ENCODE peak calls at places on chromosomes 16 and 17, in four cellular contexts. D is AG10803, T is bronchial epithelial cell, Q is progenitor cell of endocrine pancreas. I is an unnamed sample.

GRCh38 chr17:57597531-57598453 is 147.3 kb downstream of the CCDC182 start:
- DNase-seq in Q (peak; percentile 52), D (peak; percentile 74), T (peak; percentile 63), I (peak; percentile 52)

GRCh38 chr17:63439682-63440081 is 6.4 kb downstream of the CYB561 start:
- DNase-seq in D (peak; percentile 66), T (no peak), Q (no peak), I (no peak)

GRCh38 chr17:72116692-72117469 is 3.9 kb upstream of the SOX9 start:
- DNase-seq in T (no peak), Q (no peak), D (no peak), I (no peak)

GRCh38 chr16:53821957-53822625 is 118.1 kb downstream of the FTO start:
- DNase-seq in T (peak; percentile 79), Q (no peak), D (peak; percentile 90), I (peak; percentile 24)

GRCh38 chr16:3908951-3909437 is 28.5 kb upstream of the CREBBP start:
- DNase-seq in D (no peak), Q (no peak), T (no peak), I (no peak)

GRCh38 chr16:68636818-68637217 is 8.3 kb upstream of the CDH3 start:
- DNase-seq in T (peak; percentile 91), D (no peak), Q (no peak), I (no peak)

GRCh38 chr17:65261682-65262636 is 124.8 kb downstream of the RGS9 start:
- DNase-seq in Q (no peak), D (peak; percentile 46), T (peak; percentile 75), I (no peak)

GRCh38 chr16:19463468-19464315 is 46.0 kb downstream of the TMC5 start:
- DNase-seq in T (peak; percentile 32), D (no peak), Q (no peak), I (no peak)

GRCh38 chr17:6558932-6559752 is 2.8 kb upstream of the PITPNM3 start:
- DNase-seq in Q (no peak), D (no peak), T (no peak), I (no peak)

GRCh38 chr16:78259883-78260282 is 160.4 kb downstream of the WWOX start:
- DNase-seq in T (no peak), Q (no peak), D (no peak), I (no peak)
- TF ChIP-seq CTCF in T (no peak), Q (no peak), D (no peak), I (no peak)

GRCh38 chr16:1057252-1057932 is 15.2 kb upstream of the SSTR5 start:
- DNase-seq in T (no peak), D (no peak), Q (peak; percentile 72), I (peak; percentile 88)
- TF ChIP-seq CTCF in T (peak; percentile 65), D (peak; percentile 55), Q (peak; percentile 95), I (peak; percentile 98)

GRCh38 chr16:85562102-85562786 is 50.9 kb upstream of the GSE1 start:
- DNase-seq in T (no peak), D (no peak), Q (no peak), I (no peak)
- TF ChIP-seq CTCF in T (no peak), D (no peak), Q (no peak), I (no peak)

GRCh38 chr16:81450783-81451491 is 6.3 kb downstream of the CMIP start:
- DNase-seq in T (no peak), Q (no peak), D (no peak), I (no peak)
- TF ChIP-seq CTCF in T (no peak), Q (peak; percentile 21), D (no peak), I (no peak)

GRCh38 chr16:30977502-30977901 is 7.5 kb upstream of the HSD3B7 start:
- DNase-seq in T (no peak), D (no peak), Q (no peak), I (no peak)
- TF ChIP-seq CTCF in T (peak; percentile 26), D (peak; percentile 24), Q (peak; percentile 28), I (no peak)

DNA sequence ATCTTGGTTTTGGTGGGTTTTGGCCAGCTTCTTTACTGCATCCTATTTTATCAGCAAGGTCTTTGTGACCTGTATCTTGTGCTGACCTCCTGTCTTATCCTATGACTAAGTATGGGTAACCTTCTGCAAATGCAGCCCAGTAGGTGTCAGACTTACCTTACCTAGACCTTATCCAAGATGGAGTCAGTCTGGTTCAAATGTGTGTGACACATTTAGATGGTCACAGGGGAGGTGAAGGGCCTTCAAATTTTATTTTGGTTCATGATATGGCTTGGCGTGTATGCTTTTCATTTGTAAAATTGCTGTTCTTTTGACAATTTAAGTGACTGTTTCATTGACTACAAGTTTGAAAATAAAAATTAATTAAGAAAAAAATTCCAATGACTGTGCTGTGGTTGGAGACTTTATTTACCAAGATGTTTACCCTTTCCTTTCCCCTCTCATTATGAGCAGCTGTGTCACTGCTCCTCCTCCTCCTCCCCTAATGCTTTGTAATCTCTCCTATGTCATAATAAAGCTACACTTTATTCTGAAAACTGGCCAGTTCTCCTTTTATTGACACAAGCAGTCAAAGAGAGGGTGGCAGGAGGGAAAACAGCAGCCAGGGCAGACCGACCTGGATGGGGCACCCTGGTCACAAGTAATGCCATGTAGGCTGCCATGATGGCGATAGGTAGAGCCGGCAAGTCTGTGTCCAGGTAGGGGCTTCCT is 49.4 kb downstream of the TNFRSF13B start:
- DNase-seq in Q (no peak), T (peak; percentile 44), D (no peak), I (no peak)
- TF ChIP-seq CTCF in Q (no peak), T (peak; percentile 16), D (no peak), I (no peak)

GRCh38 chr17:82356028-82356427 is 3.0 kb upstream of the TEX19 start:
- DNase-seq in T (peak; percentile 65), D (no peak), Q (no peak), I (no peak)

GRCh38 chr17:82358467-82359350 is at the start of gene TEX19:
- DNase-seq in D (no peak), T (no peak), Q (no peak), I (no peak)

GRCh38 chr17:82354804-82355308 is 4.2 kb upstream of the TEX19 start:
- DNase-seq in T (no peak), Q (no peak), D (no peak), I (no peak)

GRCh38 chr17:82357394-82357793 is 1.7 kb upstream of the TEX19 start:
- DNase-seq in D (no peak), Q (no peak), T (no peak), I (no peak)

GRCh38 chr17:82356845-82357355 is 2.1 kb upstream of the TEX19 start:
- DNase-seq in T (no peak), D (no peak), Q (no peak), I (no peak)
- TF ChIP-seq CTCF in T (no peak), D (no peak), Q (no peak), I (no peak)

DNA sequence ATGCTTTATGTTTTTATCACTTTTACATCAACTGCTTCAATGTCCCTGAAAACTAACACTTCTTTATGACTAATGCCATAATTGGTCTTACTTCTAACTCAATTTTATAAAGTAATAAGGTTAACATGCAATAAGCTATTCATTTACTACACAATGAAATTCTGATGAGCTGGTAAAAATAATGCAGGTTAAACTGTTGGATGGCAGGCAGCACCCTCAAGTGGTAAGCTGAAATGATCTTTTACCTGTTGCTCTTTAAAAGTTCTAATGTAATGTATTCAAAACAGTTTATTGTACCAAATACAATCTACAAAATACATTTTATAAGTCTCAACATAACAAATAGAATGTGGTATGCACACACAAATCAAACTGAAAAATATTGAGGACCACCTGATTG is 1280.3 kb downstream of the CDH8 start:
- DNase-seq in Q (no peak), D (peak; percentile 5), T (no peak), I (no peak)
- TF ChIP-seq CTCF in Q (peak; percentile 29), D (peak; percentile 38), T (no peak), I (no peak)

GRCh38 chr17:80969030-80969673 is 22.5 kb upstream of the CHMP6 start:
- DNase-seq in T (no peak), D (no peak), Q (no peak), I (no peak)

GRCh38 chr17:80969674-80970043 is 22.0 kb upstream of the CHMP6 start:
- DNase-seq in T (no peak), Q (no peak), D (no peak), I (no peak)

GRCh38 chr17:80968602-80969029 is 23.0 kb upstream of the CHMP6 start:
- DNase-seq in T (no peak), D (peak; percentile 60), Q (no peak), I (no peak)

GRCh38 chr17:80970762-80971703 is 20.6 kb upstream of the CHMP6 start:
- DNase-seq in T (no peak), D (no peak), Q (no peak), I (no peak)

DNA sequence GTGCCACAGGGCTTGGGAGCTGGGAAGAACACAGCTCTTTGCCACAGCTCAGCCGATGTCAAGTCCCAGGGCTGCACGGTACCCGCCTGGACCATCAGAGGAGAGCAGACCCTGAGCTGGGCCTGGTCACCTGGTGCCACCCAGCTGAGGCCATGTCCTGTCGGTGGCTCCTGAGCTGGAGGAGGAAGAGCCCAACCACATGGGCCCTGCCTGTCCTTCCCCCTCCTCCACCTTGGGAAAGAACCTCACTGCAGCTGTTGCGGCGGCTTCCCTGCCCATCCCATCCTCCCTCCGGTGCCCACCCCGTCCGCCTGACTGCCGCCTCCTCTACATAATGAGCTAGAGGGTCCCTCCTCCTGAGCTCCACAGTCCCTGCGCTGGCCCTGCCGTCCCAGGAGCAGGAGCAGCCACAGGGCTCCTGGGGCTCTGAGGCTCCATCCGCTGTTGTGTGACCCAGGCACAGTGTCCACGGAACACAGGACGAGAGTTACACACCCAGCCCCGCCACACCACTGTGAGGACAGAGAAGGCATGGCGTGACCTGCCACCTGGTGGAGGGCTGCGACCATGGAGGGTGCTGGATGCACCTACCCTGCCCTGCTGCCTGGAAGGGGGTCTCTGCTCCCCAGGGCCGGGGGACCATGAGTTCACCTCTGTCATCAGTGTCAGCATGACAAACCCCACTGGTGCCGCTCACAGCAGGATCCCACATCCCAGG is 21.4 kb upstream of the CHMP6 start:
- DNase-seq in T (no peak), Q (no peak), D (peak; percentile 14), I (peak; percentile 32)
- TF ChIP-seq CTCF in T (peak; percentile 63), Q (peak; percentile 51), D (peak; percentile 53), I (no peak)

GRCh38 chr16:10944249-10945064 is at the start of gene CLEC16A:
- DNase-seq in Q (peak; percentile 92), D (peak; percentile 96), T (peak; percentile 92), I (peak; percentile 99)
- TF ChIP-seq CTCF in Q (peak; percentile 6), D (no peak), T (no peak), I (no peak)